ENCODE peak calls at places on chromosomes 12 and 14, in six cellular contexts. A, E, O, P, G and F are unnamed samples.
A peak's percentile ranks its signal among the peaks of the same experiment; 100 is the strongest.

GRCh38 chr14:86604546-86604945 is 1074.6 kb downstream of the FLRT2 start:
- DNase-seq in A (no peak), E (no peak), O (peak; percentile 5), P (no peak), G (no peak), F (no peak)

GRCh38 chr12:13135336-13136178 is 32.1 kb upstream of the GSG1 start:
- DNase-seq in A (peak; percentile 65), E (no peak), O (peak; percentile 79), P (peak; percentile 73), G (peak; percentile 72), F (no peak)

GRCh38 chr14:95507174-95507573 is 9.3 kb downstream of the SYNE3 start:
- DNase-seq in A (no peak), E (no peak), O (peak; percentile 92), P (peak; percentile 87), G (peak; percentile 85), F (no peak)

GRCh38 chr12:91920276-91920675 is 225.4 kb downstream of the BTG1 start:
- DNase-seq in A (no peak), E (no peak), O (no peak), P (no peak), G (no peak), F (no peak)

GRCh38 chr12:6461401-6462233 is 8.9 kb downstream of the VAMP1 start:
- DNase-seq in A (peak; percentile 29), E (no peak), O (peak; percentile 6), P (no peak), G (peak; percentile 38), F (peak; percentile 93)

GRCh38 chr12:6044082-6044481 is 80.4 kb downstream of the VWF start:
- DNase-seq in A (no peak), E (no peak), O (peak; percentile 14), P (no peak), G (no peak), F (no peak)

GRCh38 chr12:50222275-50222783 is 55.2 kb upstream of the CERS5 start:
- DNase-seq in A (peak; percentile 7), E (no peak), O (peak; percentile 89), P (peak; percentile 77), G (peak; percentile 24), F (peak; percentile 81)

GRCh38 chr12:51391047-51391837 is at the start of gene GALNT6:
- DNase-seq in A (no peak), E (peak; percentile 64), O (peak; percentile 21), P (no peak), G (peak; percentile 80), F (peak; percentile 89)

GRCh38 chr14:21711360-21711961 is 37.8 kb upstream of the OR4E1 start:
- DNase-seq in A (no peak), E (no peak), O (peak; percentile 18), P (no peak), G (peak; percentile 16), F (peak; percentile 89)

GRCh38 chr12:72271401-72271740 is 799 bp upstream of the TRHDE start:
- DNase-seq in A (peak; percentile 59), E (peak; percentile 33), O (no peak), P (no peak), G (peak; percentile 78), F (no peak)

GRCh38 chr12:9041321-9041720 is 52.0 kb downstream of the KLRG1 start:
- DNase-seq in A (no peak), E (no peak), O (peak; percentile 9), P (peak; percentile 17), G (no peak), F (no peak)